ENCODE peak calls at places on chromosomes 13 and 19, in nine cellular contexts. E is hippocampal formation; K is neural crest cell; A is A549; F is stimulated activated CD8-positive, alpha-beta memory T cell treated with anti-CD3 and anti-CD28 coated beads, Interleukin-4, amount 100 ng/mL, for 1 hour; N is NCI-H2081; V is AG08395; H is dermis microvascular lymphatic vessel endothelial cell; T is Daoy. X is an unnamed sample.

GRCh38 chr19:47433121-47433520 is 13.8 kb upstream of the MEIS3 start:
- DNase-seq in E (no peak), K (no peak), A (no peak), F (no peak), N (no peak), V (no peak), H (no peak), T (no peak), X (no peak)

GRCh38 chr19:5338661-5339469 is 1.7 kb downstream of the PTPRS start:
- DNase-seq in E (peak), K (peak), A (no peak), F (no peak), N (no peak), V (no peak), H (no peak), T (no peak), X (no peak)

GRCh38 chr13:51761638-51762350 is 42.2 kb downstream of the DHRS12 start:
- DNase-seq in E (no peak), K (no peak), A (no peak), F (no peak), N (no peak), V (peak), H (no peak), T (no peak), X (no peak)

GRCh38 chr19:11227201-11227886 is 12.1 kb upstream of the ANGPTL8 start:
- DNase-seq in E (no peak), K (no peak), A (no peak), F (no peak), N (no peak), V (no peak), H (no peak), T (peak), X (no peak)

GRCh38 chr13:107376393-107377085 is 808.6 kb upstream of the ARGLU1 start:
- DNase-seq in E (no peak), K (no peak), A (no peak), F (no peak), N (peak), V (no peak), H (no peak), T (no peak), X (no peak)

GRCh38 chr13:59483441-59484116 is 680.1 kb downstream of the DIAPH3 start:
- DNase-seq in E (no peak), K (no peak), A (no peak), F (no peak), N (no peak), V (no peak), H (no peak), T (no peak), X (no peak)

GRCh38 chr19:33683881-33684549 is 62.3 kb downstream of the CHST8 start:
- DNase-seq in E (no peak), K (peak), A (peak), F (no peak), N (no peak), V (peak), H (peak), T (peak), X (no peak)

GRCh38 chr13:51255556-51255955 is 33.4 kb downstream of the FAM124A start:
- DNase-seq in E (no peak), K (no peak), A (no peak), F (no peak), N (no peak), V (no peak), H (no peak), T (no peak), X (no peak)

GRCh38 chr19:40806385-40807146 is 7.6 kb downstream of the EGLN2 start:
- DNase-seq in E (peak), K (peak), A (peak), F (peak), N (peak), V (peak), H (peak), T (peak), X (peak)

GRCh38 chr19:49853852-49854849 is 3.2 kb downstream of the PTOV1 start:
- DNase-seq in E (no peak), K (no peak), A (no peak), F (no peak), N (no peak), V (no peak), H (no peak), T (no peak), X (no peak)

GRCh38 chr13:91280806-91281205 is 66.7 kb upstream of the MIR17HG start:
- DNase-seq in E (no peak), K (no peak), A (no peak), F (no peak), N (no peak), V (no peak), H (peak), T (peak), X (no peak)

GRCh38 chr19:32819415-32820400 is 49.9 kb downstream of the SLC7A9 start:
- DNase-seq in E (no peak), K (no peak), A (no peak), F (no peak), N (no peak), V (no peak), H (no peak), T (no peak), X (no peak)

GRCh38 chr13:76865996-76866503 is 20.2 kb downstream of the KCTD12 start:
- DNase-seq in E (no peak), K (no peak), A (no peak), F (no peak), N (no peak), V (no peak), H (no peak), T (no peak), X (no peak)

GRCh38 chr13:100182894-100183490 is 94.1 kb downstream of the PCCA start:
- DNase-seq in E (no peak), K (no peak), A (no peak), F (no peak), N (no peak), V (no peak), H (no peak), T (no peak), X (no peak)

GRCh38 chr13:40562975-40563349 is 103.5 kb downstream of the FOXO1 start:
- DNase-seq in E (no peak), K (no peak), A (no peak), F (no peak), N (no peak), V (no peak), H (no peak), T (peak), X (no peak)

GRCh38 chr13:62113145-62113544 is 697.5 kb upstream of the PCDH20 start:
- DNase-seq in E (no peak), K (no peak), A (no peak), F (no peak), N (no peak), V (no peak), H (no peak), T (no peak), X (no peak)

GRCh38 chr13:44573071-44573470 is 3.1 kb downstream of the TSC22D1 start:
- DNase-seq in E (no peak), K (no peak), A (no peak), F (no peak), N (no peak), V (no peak), H (no peak), T (no peak), X (no peak)

GRCh38 chr13:102582256-102582655 is 14.5 kb upstream of the TPP2 start:
- DNase-seq in E (no peak), K (no peak), A (no peak), F (no peak), N (no peak), V (no peak), H (no peak), T (no peak), X (no peak)

X was measured in sciatic nerve.